ENCODE peak calls at places on chromosomes 1 and 21, in six cellular contexts. Q is activated T-cell treated with anti-CD3 and anti-CD28 coated beads, Interleukin-2, amount 50 U/mL, for 24 hours; U is GM13977; P is Karpas-422; S is LHCN-M2; K is NCI-H1105. G is an unnamed sample.

GRCh38 chr1:10033359-10033845 is 644 bp downstream of the UBE4B start:
- DNase-seq in K (peak), S (peak), Q (no peak), U (peak), P (peak), G (no peak)

GRCh38 chr1:87878873-87879272 is 550.2 kb downstream of the LMO4 start:
- DNase-seq in U (no peak), K (no peak), Q (no peak), P (no peak), S (no peak), G (no peak)

GRCh38 chr1:225608014-225608796 is 44.7 kb downstream of the ENAH start:
- DNase-seq in U (no peak), K (no peak), Q (no peak), S (no peak), P (no peak), G (no peak)

GRCh38 chr1:112696578-112697320 is 10.2 kb downstream of the RHOC start:
- DNase-seq in K (no peak), U (no peak), P (no peak), Q (no peak), S (no peak), G (no peak)

GRCh38 chr1:239630767-239631166 is 244.4 kb downstream of the CHRM3 start:
- DNase-seq in P (no peak), K (no peak), U (no peak), S (no peak), Q (no peak), G (no peak)

GRCh38 chr1:64887689-64888217 is 78.6 kb downstream of the JAK1 start:
- DNase-seq in Q (no peak), K (no peak), S (no peak), U (no peak), P (no peak), G (no peak)

GRCh38 chr1:37691497-37692077 is 729 bp upstream of the CDCA8 start:
- DNase-seq in Q (no peak), P (peak), K (peak), U (peak), S (peak), G (peak)

GRCh38 chr1:7218210-7218832 is 433.1 kb downstream of the CAMTA1 start:
- DNase-seq in Q (no peak), P (peak), U (peak), S (peak), K (peak), G (peak)

GRCh38 chr1:9888886-9889285 is 21.2 kb downstream of the CTNNBIP1 start:
- DNase-seq in Q (no peak), P (peak), K (no peak), S (no peak), U (no peak), G (no peak)

GRCh38 chr1:227416156-227416865 is 98.0 kb upstream of the CDC42BPA start:
- DNase-seq in Q (no peak), S (peak), K (no peak), U (no peak), P (no peak), G (no peak)

GRCh38 chr1:186689907-186690306 is 9.7 kb upstream of the PTGS2 start:
- DNase-seq in Q (no peak), K (no peak), P (no peak), U (no peak), S (no peak), G (no peak)

GRCh38 chr1:150577557-150578277 is 1.7 kb downstream of the MCL1 start:
- DNase-seq in P (peak), K (no peak), Q (no peak), U (no peak), S (peak), G (no peak)

GRCh38 chr1:154717467-154718004 is 109.5 kb upstream of the ADAR start:
- DNase-seq in P (no peak), S (no peak), K (no peak), Q (no peak), U (no peak), G (no peak)

GRCh38 chr21:46058339-46059145 is 39.4 kb upstream of the COL6A2 start:
- DNase-seq in S (no peak), Q (peak), P (no peak), U (no peak), K (no peak), G (no peak)

GRCh38 chr1:81453345-81453703 is 347.4 kb upstream of the ADGRL2 start:
- DNase-seq in Q (no peak), P (no peak), S (no peak), U (no peak), K (no peak), G (no peak)

GRCh38 chr1:202691846-202692245 is 18.4 kb downstream of the SYT2 start:
- DNase-seq in P (no peak), U (no peak), S (no peak), K (peak), Q (no peak), G (no peak)

GRCh38 chr1:153984125-153984899 is 1.8 kb downstream of the RAB13 start:
- DNase-seq in S (no peak), Q (no peak), P (peak), U (no peak), K (no peak), G (no peak)

GRCh38 chr1:164137273-164137947 is 421.6 kb upstream of the PBX1 start:
- DNase-seq in U (no peak), S (no peak), Q (no peak), P (no peak), K (peak), G (no peak)

GRCh38 chr1:62823556-62823955 is 39.6 kb downstream of the ATG4C start:
- DNase-seq in U (no peak), P (no peak), Q (no peak), K (no peak), S (no peak), G (no peak)

GRCh38 chr1:119219711-119220110 is 79.3 kb upstream of the WARS2 start:
- DNase-seq in Q (no peak), S (no peak), P (no peak), K (no peak), U (no peak), G (no peak)

GRCh38 chr1:37537378-37537777 is 16.7 kb downstream of the SNIP1 start:
- DNase-seq in S (peak), U (no peak), P (no peak), Q (no peak), K (no peak), G (no peak)

GRCh38 chr1:211628446-211628845 is 47.0 kb downstream of the NEK2 start:
- DNase-seq in U (no peak), Q (no peak), P (no peak), K (no peak), S (no peak), G (no peak)

GRCh38 chr1:62484824-62485468 is 48.1 kb downstream of the USP1 start:
- DNase-seq in S (no peak), U (peak), P (no peak), Q (no peak), K (no peak), G (peak)

GRCh38 chr21:45698493-45698947 is 55.0 kb downstream of the PCBP3 start:
- DNase-seq in K (peak), Q (no peak), P (no peak), U (no peak), S (peak), G (no peak)

GRCh38 chr1:22351757-22352080 is 99.9 kb upstream of the ZBTB40 start:
- DNase-seq in Q (no peak), P (no peak), K (no peak), U (no peak), S (no peak), G (no peak)

GRCh38 chr1:209659909-209660308 is 7.7 kb upstream of the LAMB3 start:
- DNase-seq in S (no peak), Q (no peak), K (no peak), P (no peak), U (peak), G (peak)

GRCh38 chr1:68111804-68112436 is 61.5 kb upstream of the DIRAS3 start:
- DNase-seq in K (peak), Q (no peak), S (peak), U (no peak), P (peak), G (no peak)

GRCh38 chr21:41045534-41046268 is 122.3 kb upstream of the BACE2 start:
- DNase-seq in S (no peak), Q (no peak), K (peak), U (no peak), P (peak), G (no peak)